ENCODE peak calls at places on chromosomes 2 and 18, in five cellular contexts. One of them, this sample, is unnamed. For H3K27me3, the result is how much of the 10 kb centered on the place peaks cover.

GRCh38 chr2:135742307-135742838 is 718 bp downstream of the UBXN4 start:
- DNase-seq in SK-N-SH: no peak
- DNase-seq in mammary epithelial cell: peak
- DNase-seq in psoas muscle: no peak
- DNase-seq in H7: peak
- DNase-seq in this sample: peak

GRCh38 chr2:238104521-238105311 is 4.6 kb downstream of the ESPNL start:
- DNase-seq in SK-N-SH: peak
- DNase-seq in mammary epithelial cell: no peak
- DNase-seq in psoas muscle: no peak
- DNase-seq in H7: peak
- DNase-seq in this sample: no peak

GRCh38 chr2:50611261-50612020 is 420.5 kb downstream of the NRXN1 start:
- DNase-seq in SK-N-SH: no peak
- DNase-seq in mammary epithelial cell: no peak
- DNase-seq in psoas muscle: no peak
- DNase-seq in H7: no peak
- DNase-seq in this sample: no peak

GRCh38 chr2:138277062-138277461 is 224.5 kb upstream of the SPOPL start:
- DNase-seq in SK-N-SH: no peak
- DNase-seq in mammary epithelial cell: no peak
- DNase-seq in psoas muscle: no peak
- DNase-seq in H7: peak
- DNase-seq in this sample: no peak

GRCh38 chr2:134934641-134935040 is 16.0 kb downstream of the CCNT2 start:
- DNase-seq in SK-N-SH: no peak
- DNase-seq in mammary epithelial cell: no peak
- DNase-seq in psoas muscle: no peak
- DNase-seq in H7: no peak
- DNase-seq in this sample: no peak

GRCh38 chr18:58392336-58393000 is 236.4 kb downstream of the ALPK2 start:
- DNase-seq in SK-N-SH: no peak
- DNase-seq in mammary epithelial cell: no peak
- DNase-seq in psoas muscle: no peak
- DNase-seq in H7: peak
- DNase-seq in this sample: no peak

GRCh38 chr2:70141754-70142589 is 48.8 kb downstream of the C2orf42 start:
- DNase-seq in SK-N-SH: peak
- DNase-seq in mammary epithelial cell: peak
- DNase-seq in psoas muscle: no peak
- DNase-seq in H7: peak
- DNase-seq in this sample: no peak

GRCh38 chr2:64273524-64274398 is 129.5 kb upstream of the PELI1 start:
- DNase-seq in SK-N-SH: peak
- DNase-seq in mammary epithelial cell: peak
- DNase-seq in psoas muscle: peak
- DNase-seq in H7: no peak
- DNase-seq in this sample: no peak

GRCh38 chr18:59996370-59996966 is 96.7 kb downstream of the PMAIP1 start:
- DNase-seq in SK-N-SH: peak
- DNase-seq in mammary epithelial cell: peak
- DNase-seq in psoas muscle: no peak
- DNase-seq in H7: peak
- DNase-seq in this sample: no peak

GRCh38 chr18:39599251-39599650 is 2033.7 kb upstream of the CELF4 start:
- DNase-seq in SK-N-SH: no peak
- DNase-seq in mammary epithelial cell: peak
- DNase-seq in psoas muscle: no peak
- DNase-seq in H7: no peak
- DNase-seq in this sample: no peak

GRCh38 chr2:86037795-86038192 is 67.9 kb downstream of the POLR1A start:
- DNase-seq in SK-N-SH: no peak
- DNase-seq in mammary epithelial cell: no peak
- DNase-seq in psoas muscle: no peak
- DNase-seq in H7: no peak
- DNase-seq in this sample: no peak

GRCh38 chr2:179562330-179562885 is 297.8 kb upstream of the SESTD1 start:
- DNase-seq in SK-N-SH: no peak
- DNase-seq in mammary epithelial cell: no peak
- DNase-seq in psoas muscle: no peak
- DNase-seq in H7: no peak
- DNase-seq in this sample: no peak

GRCh38 chr2:99975386-99975785 is 167.0 kb downstream of the AFF3 start:
- DNase-seq in SK-N-SH: no peak
- DNase-seq in mammary epithelial cell: peak
- DNase-seq in psoas muscle: no peak
- DNase-seq in H7: no peak
- DNase-seq in this sample: no peak

GRCh38 chr2:55247025-55247424 is 14.5 kb downstream of the RPS27A start:
- DNase-seq in SK-N-SH: no peak
- DNase-seq in mammary epithelial cell: no peak
- DNase-seq in psoas muscle: no peak
- DNase-seq in H7: no peak
- DNase-seq in this sample: no peak

GRCh38 chr2:227386630-227387029 is 1.1 kb downstream of the SCYGR1 start:
- DNase-seq in SK-N-SH: no peak
- DNase-seq in mammary epithelial cell: peak
- DNase-seq in psoas muscle: no peak
- DNase-seq in H7: no peak
- DNase-seq in this sample: no peak

GRCh38 chr2:121184248-121184862 is 100.6 kb downstream of the TFCP2L1 start:
- DNase-seq in SK-N-SH: no peak
- DNase-seq in mammary epithelial cell: no peak
- DNase-seq in psoas muscle: no peak
- DNase-seq in H7: no peak
- DNase-seq in this sample: no peak

GRCh38 chr2:12448846-12449480 is 267.8 kb upstream of the TRIB2 start:
- DNase-seq in SK-N-SH: no peak
- DNase-seq in mammary epithelial cell: peak
- DNase-seq in psoas muscle: no peak
- DNase-seq in H7: no peak
- DNase-seq in this sample: no peak

GRCh38 chr2:102014041-102014345 is 22.2 kb downstream of the IL1R2 start:
- DNase-seq in SK-N-SH: no peak
- DNase-seq in mammary epithelial cell: no peak
- DNase-seq in psoas muscle: no peak
- DNase-seq in H7: no peak
- DNase-seq in this sample: no peak

GRCh38 chr2:212249451-212249850 is 289.2 kb downstream of the ERBB4 start:
- DNase-seq in SK-N-SH: no peak
- DNase-seq in mammary epithelial cell: no peak
- DNase-seq in psoas muscle: no peak
- DNase-seq in H7: no peak
- DNase-seq in this sample: no peak

GRCh38 chr2:157075924-157076323 is 181.6 kb upstream of the GALNT5 start:
- DNase-seq in SK-N-SH: no peak
- DNase-seq in mammary epithelial cell: no peak
- DNase-seq in psoas muscle: no peak
- DNase-seq in H7: no peak
- DNase-seq in this sample: no peak

GRCh38 chr2:128413014-128413717 is 94.5 kb upstream of the HS6ST1 start:
- DNase-seq in SK-N-SH: no peak
- DNase-seq in mammary epithelial cell: no peak
- DNase-seq in psoas muscle: no peak
- DNase-seq in H7: no peak
- DNase-seq in this sample: no peak

GRCh38 chr2:43745457-43745856 is 28.4 kb upstream of the DYNC2LI1 start:
- DNase-seq in SK-N-SH: no peak
- DNase-seq in mammary epithelial cell: no peak
- DNase-seq in psoas muscle: no peak
- DNase-seq in H7: no peak
- DNase-seq in this sample: no peak

GRCh38 chr2:175167076-175167791 is 769 bp downstream of the ATF2 start:
- DNase-seq in SK-N-SH: peak
- DNase-seq in mammary epithelial cell: peak
- DNase-seq in psoas muscle: no peak
- DNase-seq in H7: peak
- DNase-seq in this sample: no peak

DNA sequence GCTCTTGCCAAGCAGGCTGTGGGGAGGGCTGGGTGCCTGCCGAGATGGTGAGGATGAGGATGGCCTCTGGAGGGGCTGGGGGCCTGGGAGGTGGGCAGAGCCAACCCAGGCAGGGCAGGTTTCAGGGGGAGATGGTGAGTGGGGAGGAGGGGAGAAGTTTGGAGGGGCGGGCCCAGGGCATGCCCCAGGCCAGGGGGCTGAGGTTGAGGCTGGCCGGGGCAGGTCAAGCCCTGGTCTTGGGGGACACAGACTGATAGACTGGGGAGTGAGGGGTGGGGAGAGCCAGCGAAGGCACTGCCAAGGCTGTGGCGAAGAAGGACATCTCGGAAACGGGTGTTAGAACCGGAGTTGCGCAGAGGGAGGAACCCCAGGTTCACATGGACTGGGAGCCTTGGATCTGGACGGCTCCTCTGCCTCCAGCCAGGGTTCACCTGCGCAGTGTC is 12.6 kb downstream of the CAPN10 start:
- DNase-seq in SK-N-SH: no peak
- DNase-seq in mammary epithelial cell: no peak
- DNase-seq in psoas muscle: peak
- DNase-seq in H7: peak
- DNase-seq in this sample: no peak
- H3K27me3 ChIP-seq in SK-N-SH: under half
- H3K27me3 ChIP-seq in mammary epithelial cell: under half
- H3K27me3 ChIP-seq in psoas muscle: under half
- H3K27me3 ChIP-seq in H7: under half
- H3K27me3 ChIP-seq in this sample: under half

GRCh38 chr18:75048776-75049454 is 160.0 kb downstream of the PTGR3 start:
- DNase-seq in SK-N-SH: no peak
- DNase-seq in mammary epithelial cell: no peak
- DNase-seq in psoas muscle: no peak
- DNase-seq in H7: no peak
- DNase-seq in this sample: no peak
- H3K27me3 ChIP-seq in SK-N-SH: under half
- H3K27me3 ChIP-seq in mammary epithelial cell: under half
- H3K27me3 ChIP-seq in psoas muscle: under half
- H3K27me3 ChIP-seq in H7: under half
- H3K27me3 ChIP-seq in this sample: under half

GRCh38 chr2:232927793-232928563 is 57.9 kb downstream of the SNORC start:
- DNase-seq in SK-N-SH: peak
- DNase-seq in mammary epithelial cell: no peak
- DNase-seq in psoas muscle: no peak
- DNase-seq in H7: peak
- DNase-seq in this sample: no peak
- H3K27me3 ChIP-seq in SK-N-SH: under half
- H3K27me3 ChIP-seq in mammary epithelial cell: under half
- H3K27me3 ChIP-seq in psoas muscle: under half
- H3K27me3 ChIP-seq in H7: half or more
- H3K27me3 ChIP-seq in this sample: under half

GRCh38 chr2:118779362-118779761 is 68.1 kb downstream of the EN1 start:
- DNase-seq in SK-N-SH: no peak
- DNase-seq in mammary epithelial cell: no peak
- DNase-seq in psoas muscle: no peak
- DNase-seq in H7: no peak
- DNase-seq in this sample: no peak
- H3K27me3 ChIP-seq in SK-N-SH: under half
- H3K27me3 ChIP-seq in mammary epithelial cell: under half
- H3K27me3 ChIP-seq in psoas muscle: under half
- H3K27me3 ChIP-seq in H7: under half
- H3K27me3 ChIP-seq in this sample: under half

GRCh38 chr2:164523026-164523425 is 98.3 kb downstream of the GRB14 start:
- DNase-seq in SK-N-SH: no peak
- DNase-seq in mammary epithelial cell: no peak
- DNase-seq in psoas muscle: no peak
- DNase-seq in H7: no peak
- DNase-seq in this sample: no peak

GRCh38 chr2:164523726-164524125 is 97.6 kb downstream of the GRB14 start:
- DNase-seq in SK-N-SH: no peak
- DNase-seq in mammary epithelial cell: no peak
- DNase-seq in psoas muscle: no peak
- DNase-seq in H7: no peak
- DNase-seq in this sample: no peak

GRCh38 chr2:164522561-164522981 is 98.7 kb downstream of the GRB14 start:
- DNase-seq in SK-N-SH: no peak
- DNase-seq in mammary epithelial cell: no peak
- DNase-seq in psoas muscle: no peak
- DNase-seq in H7: no peak
- DNase-seq in this sample: no peak
- H3K27me3 ChIP-seq in SK-N-SH: under half
- H3K27me3 ChIP-seq in mammary epithelial cell: under half
- H3K27me3 ChIP-seq in psoas muscle: under half
- H3K27me3 ChIP-seq in H7: under half
- H3K27me3 ChIP-seq in this sample: under half

DNA sequence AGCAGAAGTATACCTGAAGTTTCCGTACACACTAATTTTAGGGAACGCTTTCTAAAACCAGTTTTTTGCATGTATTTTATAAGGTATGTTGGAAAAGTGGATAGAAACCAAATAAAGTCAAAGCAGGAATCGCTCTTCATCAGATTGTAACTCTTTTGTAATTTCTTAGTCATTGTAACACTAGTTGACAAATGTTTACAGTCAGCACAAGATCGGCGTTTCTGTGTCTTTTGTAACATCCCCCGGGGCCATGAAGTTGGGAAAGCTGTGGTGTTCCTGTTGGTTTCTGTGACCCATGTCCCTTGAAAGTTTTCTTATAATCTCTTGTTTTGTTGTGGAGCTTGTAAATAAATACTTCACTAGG is 486 bp upstream of the NMI start:
- DNase-seq in SK-N-SH: peak
- DNase-seq in mammary epithelial cell: peak
- DNase-seq in psoas muscle: peak
- DNase-seq in H7: peak
- DNase-seq in this sample: no peak
- H3K27me3 ChIP-seq in SK-N-SH: under half
- H3K27me3 ChIP-seq in mammary epithelial cell: under half
- H3K27me3 ChIP-seq in psoas muscle: under half
- H3K27me3 ChIP-seq in H7: under half
- H3K27me3 ChIP-seq in this sample: under half

GRCh38 chr2:234858134-234858533 is 93.7 kb upstream of the SH3BP4 start:
- DNase-seq in SK-N-SH: no peak
- DNase-seq in mammary epithelial cell: no peak
- DNase-seq in psoas muscle: no peak
- DNase-seq in H7: no peak
- DNase-seq in this sample: no peak
- H3K27me3 ChIP-seq in SK-N-SH: under half
- H3K27me3 ChIP-seq in mammary epithelial cell: under half
- H3K27me3 ChIP-seq in psoas muscle: under half
- H3K27me3 ChIP-seq in H7: under half
- H3K27me3 ChIP-seq in this sample: under half

This sample was measured in GM06990.